ENCODE peak calls at places on chromosomes 4 and X, in four cellular contexts. T is aorta, N is HAP-1, A is hepatocyte. R is an unnamed sample.

GRCh38 chr4:73068496-73069337 is 799 bp downstream of the COX18 start:
- DNase-seq in T (no peak), N (peak; percentile 9), A (peak; percentile 14), R (no peak)

GRCh38 chr4:107709916-107710315 is 10.1 kb downstream of the PAPSS1 start:
- DNase-seq in T (no peak), N (no peak), A (no peak), R (no peak)

GRCh38 chr4:185587444-185588161 is 52.3 kb upstream of the PDLIM3 start:
- DNase-seq in T (no peak), N (peak; percentile 32), A (no peak), R (no peak)

GRCh38 chrX:1483843-1484637 is 31.3 kb upstream of the ASMTL start:
- DNase-seq in T (no peak), N (no peak), A (no peak), R (no peak)

GRCh38 chrX:86507337-86507736 is 359.1 kb downstream of the DACH2 start:
- DNase-seq in T (no peak), N (no peak), A (no peak), R (no peak)

GRCh38 chr4:88511236-88511635 is 12.3 kb downstream of the PYURF start:
- DNase-seq in T (no peak), N (no peak), A (no peak), R (no peak)

GRCh38 chr4:81982846-81983540 is 390.8 kb downstream of the HNRNPD start:
- DNase-seq in T (no peak), N (no peak), A (no peak), R (no peak)

GRCh38 chr4:95124906-95125504 is 367.2 kb downstream of the BMPR1B start:
- DNase-seq in T (no peak), N (peak; percentile 57), A (peak; percentile 75), R (no peak)

GRCh38 chr4:24781999-24782745 is 13.2 kb upstream of the SOD3 start:
- DNase-seq in T (no peak), N (no peak), A (no peak), R (no peak)

GRCh38 chr4:31370866-31371465 is 650.8 kb downstream of the PCDH7 start:
- DNase-seq in T (no peak), N (peak; percentile 13), A (peak; percentile 60), R (no peak)

GRCh38 chrX:80285131-80285773 is 135.0 kb upstream of the TENT5D start:
- DNase-seq in T (no peak), N (peak; percentile 56), A (peak; percentile 63), R (no peak)

GRCh38 chr4:53861856-53862610 is 202.4 kb downstream of the CHIC2 start:
- DNase-seq in T (no peak), N (no peak), A (peak; percentile 41), R (no peak)

GRCh38 chrX:57583477-57583876 is 8.3 kb upstream of the ZXDB start:
- DNase-seq in T (no peak), N (no peak), A (peak; percentile 13), R (no peak)

GRCh38 chr4:168449740-168450442 is 30.4 kb downstream of the DDX60L start:
- DNase-seq in T (no peak), N (no peak), A (no peak), R (no peak)

GRCh38 chr4:27218013-27218412 is 357.4 kb downstream of the STIM2 start:
- DNase-seq in T (no peak), N (no peak), A (no peak), R (no peak)

GRCh38 chr4:6674500-6675149 is 19.1 kb upstream of the S100P start:
- DNase-seq in T (no peak), N (peak; percentile 51), A (peak; percentile 72), R (no peak)

GRCh38 chrX:24081661-24082154 is 27.0 kb downstream of the EIF2S3 start:
- DNase-seq in T (peak; percentile 63), N (peak; percentile 87), A (peak; percentile 75), R (peak; percentile 40)

GRCh38 chr4:76235407-76235806 is 16.1 kb upstream of the FAM47E start:
- DNase-seq in T (no peak), N (no peak), A (no peak), R (no peak)

GRCh38 chr4:71860643-71861042 is 76.8 kb upstream of the GC start:
- DNase-seq in T (no peak), N (peak; percentile 9), A (no peak), R (no peak)
- H3K9me3 ChIP-seq in T (peaks cover 2% of the 10 kb centered on the region), N (peaks cover 3% of the 10 kb centered on the region), A (peaks cover 8% of the 10 kb centered on the region), R (peaks cover 7% of the 10 kb centered on the region)

GRCh38 chrX:132676102-132676501 is 187.3 kb upstream of the MBNL3 start:
- DNase-seq in T (no peak), N (no peak), A (no peak), R (no peak)

GRCh38 chrX:132671229-132671641 is 182.4 kb upstream of the MBNL3 start:
- DNase-seq in T (no peak), N (no peak), A (no peak), R (no peak)

GRCh38 chrX:132677233-132677716 is 188.4 kb upstream of the MBNL3 start:
- DNase-seq in T (no peak), N (no peak), A (no peak), R (no peak)

DNA sequence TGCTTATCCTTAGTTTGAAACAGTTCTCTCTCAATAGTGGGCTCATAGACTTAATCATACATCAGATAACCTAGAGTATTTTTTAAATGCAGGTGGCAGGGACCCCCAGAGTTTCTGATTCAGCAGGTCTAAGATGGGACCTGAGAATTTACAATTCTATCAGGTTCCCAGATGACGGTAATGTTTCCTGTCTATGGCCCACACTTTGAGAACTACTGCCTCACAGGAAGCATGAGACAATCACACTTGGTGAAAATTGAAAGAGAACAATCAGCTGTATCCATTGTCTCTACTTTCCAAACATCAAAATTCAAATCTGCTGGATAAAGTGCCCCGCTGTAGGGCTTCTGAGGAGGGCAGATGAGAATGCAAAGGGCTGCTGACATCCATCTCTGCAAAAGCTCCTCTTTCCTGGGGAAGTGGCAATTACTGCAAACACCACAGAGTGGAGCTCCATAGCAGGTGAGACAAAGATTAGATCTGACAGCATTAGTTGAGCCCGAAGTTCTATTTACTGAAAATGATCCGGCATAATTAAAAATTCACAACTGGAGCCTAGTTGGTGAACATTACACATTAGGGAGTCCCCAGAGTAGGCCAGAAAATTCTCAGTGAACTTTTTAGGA is 187.8 kb upstream of the MBNL3 start:
- DNase-seq in T (no peak), N (peak; percentile 22), A (peak; percentile 6), R (no peak)
- H3K4me1 ChIP-seq in T (no peaks in the 10 kb centered on the region), N (no peaks in the 10 kb centered on the region), A (no peaks in the 10 kb centered on the region), R (no peaks in the 10 kb centered on the region)

GRCh38 chr4:178090640-178091411 is 648.6 kb upstream of the AGA start:
- DNase-seq in T (no peak), N (no peak), A (no peak), R (no peak)
- H3K9me3 ChIP-seq in T (no peaks in the 10 kb centered on the region), N (no peaks in the 10 kb centered on the region), A (no peaks in the 10 kb centered on the region), R (no peaks in the 10 kb centered on the region)

GRCh38 chrX:119941336-119941735 is 2.2 kb downstream of the NKAP start:
- DNase-seq in T (no peak), N (no peak), A (no peak), R (no peak)
- H3K4me1 ChIP-seq in T (no peaks in the 10 kb centered on the region), N (peaks cover 29% of the 10 kb centered on the region), A (no peaks in the 10 kb centered on the region), R (no peaks in the 10 kb centered on the region)

GRCh38 chr4:384311-385010 is 46.8 kb downstream of the ZNF141 start:
- DNase-seq in T (no peak), N (no peak), A (no peak), R (no peak)
- H3K9me3 ChIP-seq in T (peaks cover 15% of the 10 kb centered on the region), N (no peaks in the 10 kb centered on the region), A (peaks cover 27% of the 10 kb centered on the region), R (peaks cover 21% of the 10 kb centered on the region)

DNA sequence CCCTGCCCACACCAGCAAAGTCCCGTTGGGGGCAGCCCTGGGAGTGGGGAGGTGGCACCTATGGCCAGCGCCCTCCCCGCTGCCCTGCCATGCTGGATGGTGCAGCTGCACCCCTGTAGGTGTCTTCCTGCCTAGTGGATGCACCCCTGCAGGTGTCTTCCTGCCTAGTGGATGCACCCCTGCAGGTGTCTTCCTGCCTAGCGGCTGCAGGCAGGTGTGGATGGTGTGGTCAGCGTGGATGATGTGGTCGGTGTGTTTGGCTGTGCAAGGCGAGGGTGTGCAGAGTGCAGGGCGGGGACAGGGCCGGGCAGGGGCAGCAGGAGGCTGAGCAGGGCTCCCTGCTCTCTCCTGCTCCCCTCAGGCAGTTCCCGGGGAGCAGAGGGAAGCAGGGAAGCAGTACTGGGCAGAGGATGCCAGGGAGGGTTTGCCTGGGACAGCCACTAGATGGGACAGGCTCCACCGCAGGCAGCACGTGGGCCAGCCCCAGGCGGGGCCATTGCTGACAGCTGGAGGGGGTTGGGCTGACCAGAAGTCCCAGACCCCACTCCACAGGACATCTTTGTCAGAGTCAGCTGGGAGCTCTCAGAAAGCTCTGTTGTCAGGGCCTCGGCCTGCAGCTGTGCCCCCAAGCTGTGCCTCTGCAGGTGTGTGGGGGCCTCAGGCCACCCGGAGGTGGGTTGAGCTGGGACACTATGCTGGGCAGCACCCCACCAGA is 23.6 kb downstream of the DOK7 start:
- DNase-seq in T (no peak), N (no peak), A (no peak), R (no peak)
- H3K4me1 ChIP-seq in T (no peaks in the 10 kb centered on the region), N (no peaks in the 10 kb centered on the region), A (peaks cover 13% of the 10 kb centered on the region), R (peaks cover 8% of the 10 kb centered on the region)